ENCODE peak calls at places on chromosomes 5 and 9, in six cellular contexts. J is mesendoderm, Q is H1, H is H9, P is neuronal stem cell, M is IMR-90. C is an unnamed sample.
A peak's percentile ranks its signal among the peaks of the same experiment; 100 is the strongest.

GRCh38 chr5:53601570-53601969 is 41.1 kb downstream of the NDUFS4 start:
- DNase-seq in P (no peak), M (peak; percentile 55), Q (no peak), H (no peak), J (no peak), C (no peak)

GRCh38 chr9:135100241-135101067 is 13.0 kb downstream of the OLFM1 start:
- DNase-seq in Q (no peak), M (no peak), H (no peak), J (no peak), P (no peak), C (no peak)

GRCh38 chr5:54570923-54571322 is 53.4 kb downstream of the SNX18 start:
- DNase-seq in J (no peak), Q (no peak), P (no peak), H (no peak), M (peak; percentile 65), C (peak; percentile 10)

GRCh38 chr5:2173067-2173466 is 290.3 kb upstream of the IRX4 start:
- DNase-seq in J (no peak), Q (no peak), M (no peak), P (no peak), H (no peak), C (no peak)

GRCh38 chr5:58898006-58898405 is 315.1 kb downstream of the RAB3C start:
- DNase-seq in H (no peak), J (peak; percentile 56), Q (no peak), P (no peak), M (no peak), C (no peak)

GRCh38 chr5:100311811-100312210 is 223.4 kb upstream of the FAM174A start:
- DNase-seq in P (no peak), H (no peak), M (no peak), J (no peak), Q (no peak), C (no peak)

GRCh38 chr9:61674465-61674864 is 484.6 kb downstream of the SPATA31A7 start:
- DNase-seq in J (no peak), H (no peak), M (no peak), P (no peak), Q (no peak), C (no peak)

GRCh38 chr5:180603076-180603591 is 11.8 kb upstream of the SCGB3A1 start:
- DNase-seq in M (no peak), J (no peak), P (no peak), H (no peak), Q (no peak), C (no peak)

GRCh38 chr9:125601986-125602385 is 105.0 kb downstream of the MAPKAP1 start:
- DNase-seq in M (no peak), P (no peak), J (peak; percentile 43), Q (no peak), H (no peak), C (no peak)

GRCh38 chr5:88873447-88873846 is 9.5 kb downstream of the MEF2C start:
- DNase-seq in Q (no peak), J (no peak), M (no peak), H (no peak), P (no peak), C (no peak)

GRCh38 chr5:143115381-143115780 is 288.1 kb downstream of the NR3C1 start:
- DNase-seq in H (no peak), J (no peak), P (no peak), Q (no peak), M (no peak), C (no peak)

GRCh38 chr9:4353236-4353635 is 53.4 kb upstream of the GLIS3 start:
- DNase-seq in M (no peak), P (no peak), J (no peak), Q (no peak), H (no peak), C (no peak)

GRCh38 chr5:151278845-151279244 is 24.7 kb downstream of the SLC36A3 start:
- DNase-seq in M (no peak), H (no peak), J (no peak), Q (no peak), P (no peak), C (no peak)

GRCh38 chr9:110797611-110798010 is 129.0 kb downstream of the MUSK start:
- DNase-seq in J (no peak), P (no peak), M (peak; percentile 95), H (no peak), Q (no peak), C (peak; percentile 53)

GRCh38 chr9:4640027-4640426 is 22.1 kb upstream of the PLPP6 start:
- DNase-seq in Q (no peak), J (no peak), P (no peak), M (no peak), H (no peak), C (peak; percentile 22)

GRCh38 chr5:179437341-179438001 is 92.2 kb upstream of the ADAMTS2 start:
- DNase-seq in P (no peak), M (no peak), Q (no peak), J (no peak), H (no peak), C (no peak)

GRCh38 chr9:94941211-94941875 is 214.8 kb downstream of the AOPEP start:
- DNase-seq in M (peak; percentile 16), H (no peak), J (no peak), P (no peak), Q (no peak), C (peak; percentile 28)

GRCh38 chr9:97632406-97632991 is 669 bp downstream of the TSTD2 start:
- DNase-seq in H (peak; percentile 67), J (peak; percentile 87), M (peak; percentile 84), P (peak; percentile 79), Q (no peak), C (peak; percentile 90)

GRCh38 chr5:33184367-33184766 is 256.4 kb upstream of the TARS1 start:
- DNase-seq in P (no peak), J (peak; percentile 64), H (no peak), M (no peak), Q (no peak), C (no peak)

GRCh38 chr5:59125961-59126360 is 543.1 kb downstream of the RAB3C start:
- DNase-seq in H (no peak), P (no peak), Q (no peak), J (no peak), M (no peak), C (no peak)

GRCh38 chr5:37519304-37519703 is 140.2 kb downstream of the WDR70 start:
- DNase-seq in M (no peak), P (no peak), J (peak; percentile 25), H (no peak), Q (no peak), C (no peak)

GRCh38 chr5:111223086-111223789 is 946 bp upstream of the CAMK4 start:
- DNase-seq in P (no peak), Q (no peak), J (no peak), M (no peak), H (no peak), C (no peak)

GRCh38 chr5:53323511-53323910 is 156.9 kb upstream of the FST start:
- DNase-seq in P (no peak), H (no peak), Q (no peak), J (no peak), M (no peak), C (no peak)

GRCh38 chr9:37944266-37944650 is 40.3 kb upstream of the SLC25A51 start:
- DNase-seq in Q (no peak), J (no peak), H (no peak), P (no peak), M (no peak), C (no peak)

GRCh38 chr9:37944671-37945481 is 40.9 kb upstream of the SLC25A51 start:
- DNase-seq in P (peak; percentile 31), J (peak; percentile 90), H (peak; percentile 57), M (peak; percentile 50), Q (no peak), C (no peak)

GRCh38 chr9:37947431-37947830 is 43.5 kb upstream of the SLC25A51 start:
- DNase-seq in H (no peak), J (no peak), P (no peak), M (no peak), Q (no peak), C (no peak)

GRCh38 chr9:37946971-37947370 is 43.0 kb upstream of the SLC25A51 start:
- DNase-seq in J (no peak), H (no peak), P (no peak), Q (no peak), M (no peak), C (no peak)

GRCh38 chr9:37946041-37946440 is 42.1 kb upstream of the SLC25A51 start:
- DNase-seq in J (no peak), P (no peak), Q (no peak), M (no peak), H (no peak), C (no peak)
- H2AK5ac ChIP-seq in J (no peak overlapping the region), P (no peak overlapping the region), Q (peak overlapping the region; percentile 9), M (peak overlapping the region; percentile 94), H (no peak overlapping the region), C (peak overlapping the region; percentile 62)

GRCh38 chr5:74608754-74609576 is 31.6 kb downstream of the ENC1 start:
- DNase-seq in Q (no peak), P (no peak), H (no peak), M (peak; percentile 16), J (no peak), C (no peak)

DNA sequence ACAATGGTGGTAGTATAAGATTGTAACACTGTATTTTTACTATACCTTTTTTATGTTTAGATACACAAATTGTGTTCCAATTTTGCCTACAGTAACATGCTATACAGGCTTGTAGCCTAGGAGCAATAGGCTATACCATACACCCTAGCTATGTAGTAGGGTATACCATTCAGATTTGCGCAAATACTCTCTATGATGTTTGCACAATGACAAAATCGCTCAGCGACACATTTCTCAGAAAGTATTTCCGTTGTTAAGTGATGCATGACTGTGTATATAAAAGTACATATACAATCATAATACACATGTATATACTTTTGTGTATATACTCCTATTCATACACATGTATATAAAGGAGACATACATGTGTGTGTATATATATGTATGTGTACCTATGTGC is 34.8 kb downstream of the ENC1 start:
- DNase-seq in H (no peak), J (no peak), Q (no peak), M (no peak), P (no peak), C (no peak)
- H2AK5ac ChIP-seq in H (no peak overlapping the region), J (no peak overlapping the region), Q (no peak overlapping the region), M (no peak overlapping the region), P (no peak overlapping the region), C (no peak overlapping the region)

GRCh38 chr9:14478175-14479165 is 164.5 kb upstream of the NFIB start:
- DNase-seq in H (no peak), P (no peak), M (no peak), J (no peak), Q (no peak), C (peak; percentile 46)

GRCh38 chr9:14482856-14483255 is 168.9 kb upstream of the NFIB start:
- DNase-seq in H (no peak), J (no peak), Q (no peak), P (no peak), M (no peak), C (no peak)

GRCh38 chr9:14480561-14480960 is 166.6 kb upstream of the NFIB start:
- DNase-seq in H (no peak), Q (no peak), P (no peak), M (no peak), J (peak; percentile 43), C (no peak)

DNA sequence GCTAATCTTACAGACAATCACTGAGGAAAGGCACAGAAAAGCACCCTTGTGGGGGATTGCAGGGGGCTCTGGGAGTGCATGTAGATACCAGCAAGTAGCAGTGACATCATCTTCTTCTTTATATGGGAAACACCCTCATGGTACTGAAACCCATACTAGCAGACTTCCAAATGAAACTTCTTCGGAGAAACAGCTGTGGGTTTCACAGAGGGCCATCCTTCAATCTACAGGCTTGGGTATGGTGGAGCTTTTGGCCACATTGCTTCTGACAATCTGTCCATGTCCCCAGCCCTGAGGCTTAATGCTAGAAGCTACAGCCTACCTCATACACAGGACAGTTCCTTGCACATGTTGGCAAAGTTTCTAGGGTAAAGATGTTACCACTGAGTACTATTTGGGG is 165.2 kb upstream of the NFIB start:
- DNase-seq in M (no peak), Q (no peak), J (no peak), P (no peak), H (no peak), C (peak; percentile 6)
- H2AK5ac ChIP-seq in M (no peak overlapping the region), Q (no peak overlapping the region), J (no peak overlapping the region), P (no peak overlapping the region), H (no peak overlapping the region), C (no peak overlapping the region)

GRCh38 chr9:99465231-99465891 is 243.3 kb downstream of the SEC61B start:
- DNase-seq in M (no peak), P (no peak), Q (no peak), J (no peak), H (no peak), C (no peak)
- H2AK5ac ChIP-seq in M (no peak overlapping the region), P (no peak overlapping the region), Q (no peak overlapping the region), J (no peak overlapping the region), H (no peak overlapping the region), C (no peak overlapping the region)

C was measured in mesenchymal stem cell.